ENCODE peak calls at places on chromosomes 4 and X, in six cellular contexts. One of them, this sample, is unnamed.

GRCh38 chr4:11418610-11419009 is 10.1 kb downstream of the HS3ST1 start:
- DNase-seq in tibial nerve: no peak
- DNase-seq in Ammon's horn: no peak
- DNase-seq in amniotic stem cell: no peak
- DNase-seq in CD4-positive, alpha-beta T cell: no peak
- DNase-seq in activated gamma-delta T cell treated with Interleukin-2 at 50 U/mL for 16 hours: no peak
- DNase-seq in this sample: peak

GRCh38 chrX:68433155-68433980 is at the start of gene OPHN1:
- DNase-seq in tibial nerve: peak
- DNase-seq in amniotic stem cell: peak
- DNase-seq in CD4-positive, alpha-beta T cell: no peak
- DNase-seq in activated gamma-delta T cell treated with Interleukin-2 at 50 U/mL for 16 hours: no peak
- DNase-seq in Ammon's horn: peak
- DNase-seq in this sample: peak

GRCh38 chrX:68823413-68824151 is 5.2 kb upstream of the EFNB1 start:
- DNase-seq in CD4-positive, alpha-beta T cell: no peak
- DNase-seq in activated gamma-delta T cell treated with Interleukin-2 at 50 U/mL for 16 hours: no peak
- DNase-seq in amniotic stem cell: no peak
- DNase-seq in tibial nerve: no peak
- DNase-seq in Ammon's horn: no peak
- DNase-seq in this sample: no peak

GRCh38 chr4:81565137-81565870 is 93.6 kb upstream of the RASGEF1B start:
- DNase-seq in CD4-positive, alpha-beta T cell: no peak
- DNase-seq in amniotic stem cell: no peak
- DNase-seq in Ammon's horn: peak
- DNase-seq in tibial nerve: peak
- DNase-seq in activated gamma-delta T cell treated with Interleukin-2 at 50 U/mL for 16 hours: no peak
- DNase-seq in this sample: peak

GRCh38 chr4:29970626-29971025 is 749.5 kb upstream of the PCDH7 start:
- DNase-seq in Ammon's horn: no peak
- DNase-seq in tibial nerve: no peak
- DNase-seq in CD4-positive, alpha-beta T cell: no peak
- DNase-seq in amniotic stem cell: no peak
- DNase-seq in activated gamma-delta T cell treated with Interleukin-2 at 50 U/mL for 16 hours: no peak
- DNase-seq in this sample: no peak

GRCh38 chrX:48698306-48698705 is 1.8 kb downstream of the SUV39H1 start:
- DNase-seq in amniotic stem cell: no peak
- DNase-seq in tibial nerve: no peak
- DNase-seq in CD4-positive, alpha-beta T cell: no peak
- DNase-seq in Ammon's horn: no peak
- DNase-seq in activated gamma-delta T cell treated with Interleukin-2 at 50 U/mL for 16 hours: no peak
- DNase-seq in this sample: no peak

GRCh38 chr4:156594619-156595018 is 377.0 kb downstream of the PDGFC start:
- DNase-seq in amniotic stem cell: no peak
- DNase-seq in activated gamma-delta T cell treated with Interleukin-2 at 50 U/mL for 16 hours: no peak
- DNase-seq in Ammon's horn: peak
- DNase-seq in CD4-positive, alpha-beta T cell: no peak
- DNase-seq in tibial nerve: peak
- DNase-seq in this sample: peak

GRCh38 chr4:86947494-86948120 is 12.8 kb downstream of the AFF1 start:
- DNase-seq in activated gamma-delta T cell treated with Interleukin-2 at 50 U/mL for 16 hours: no peak
- DNase-seq in Ammon's horn: no peak
- DNase-seq in CD4-positive, alpha-beta T cell: no peak
- DNase-seq in tibial nerve: no peak
- DNase-seq in amniotic stem cell: no peak
- DNase-seq in this sample: no peak

GRCh38 chrX:120287513-120288112 is 23.6 kb downstream of the TMEM255A start:
- DNase-seq in tibial nerve: no peak
- DNase-seq in activated gamma-delta T cell treated with Interleukin-2 at 50 U/mL for 16 hours: no peak
- DNase-seq in amniotic stem cell: no peak
- DNase-seq in CD4-positive, alpha-beta T cell: no peak
- DNase-seq in Ammon's horn: no peak
- DNase-seq in this sample: no peak

GRCh38 chrX:10050481-10050880 is 83.3 kb downstream of the CLDN34 start:
- DNase-seq in amniotic stem cell: no peak
- DNase-seq in CD4-positive, alpha-beta T cell: no peak
- DNase-seq in tibial nerve: no peak
- DNase-seq in Ammon's horn: no peak
- DNase-seq in activated gamma-delta T cell treated with Interleukin-2 at 50 U/mL for 16 hours: no peak
- DNase-seq in this sample: no peak

GRCh38 chr4:138175337-138175794 is 66.8 kb downstream of the SLC7A11 start:
- DNase-seq in CD4-positive, alpha-beta T cell: no peak
- DNase-seq in amniotic stem cell: no peak
- DNase-seq in tibial nerve: no peak
- DNase-seq in activated gamma-delta T cell treated with Interleukin-2 at 50 U/mL for 16 hours: no peak
- DNase-seq in Ammon's horn: no peak
- DNase-seq in this sample: no peak

GRCh38 chr4:99723555-99724450 is 66.2 kb upstream of the C4orf54 start:
- DNase-seq in activated gamma-delta T cell treated with Interleukin-2 at 50 U/mL for 16 hours: no peak
- DNase-seq in Ammon's horn: peak
- DNase-seq in amniotic stem cell: no peak
- DNase-seq in tibial nerve: no peak
- DNase-seq in CD4-positive, alpha-beta T cell: no peak
- DNase-seq in this sample: no peak

GRCh38 chr4:121041307-121042090 is 30.8 kb downstream of the NDNF start:
- DNase-seq in activated gamma-delta T cell treated with Interleukin-2 at 50 U/mL for 16 hours: no peak
- DNase-seq in CD4-positive, alpha-beta T cell: no peak
- DNase-seq in tibial nerve: no peak
- DNase-seq in Ammon's horn: no peak
- DNase-seq in amniotic stem cell: no peak
- DNase-seq in this sample: no peak

GRCh38 chr4:119628281-119629141 is at the start of gene PDE5A:
- DNase-seq in Ammon's horn: peak
- DNase-seq in tibial nerve: peak
- DNase-seq in activated gamma-delta T cell treated with Interleukin-2 at 50 U/mL for 16 hours: peak
- DNase-seq in amniotic stem cell: peak
- DNase-seq in CD4-positive, alpha-beta T cell: peak
- DNase-seq in this sample: peak

GRCh38 chrX:130563476-130563875 is 161.7 kb downstream of the RBMX2 start:
- DNase-seq in amniotic stem cell: no peak
- DNase-seq in activated gamma-delta T cell treated with Interleukin-2 at 50 U/mL for 16 hours: no peak
- DNase-seq in Ammon's horn: no peak
- DNase-seq in tibial nerve: no peak
- DNase-seq in CD4-positive, alpha-beta T cell: no peak
- DNase-seq in this sample: no peak

GRCh38 chr4:98720871-98721480 is 62.6 kb upstream of the TSPAN5 start:
- DNase-seq in tibial nerve: no peak
- DNase-seq in amniotic stem cell: no peak
- DNase-seq in activated gamma-delta T cell treated with Interleukin-2 at 50 U/mL for 16 hours: no peak
- DNase-seq in Ammon's horn: no peak
- DNase-seq in CD4-positive, alpha-beta T cell: no peak
- DNase-seq in this sample: no peak

GRCh38 chrX:29872831-29873230 is 342.5 kb upstream of the MAGEB2 start:
- DNase-seq in CD4-positive, alpha-beta T cell: no peak
- DNase-seq in activated gamma-delta T cell treated with Interleukin-2 at 50 U/mL for 16 hours: no peak
- DNase-seq in Ammon's horn: peak
- DNase-seq in amniotic stem cell: no peak
- DNase-seq in tibial nerve: no peak
- DNase-seq in this sample: no peak

GRCh38 chr4:112036881-112037280 is 108.4 kb upstream of the FAM241A start:
- DNase-seq in activated gamma-delta T cell treated with Interleukin-2 at 50 U/mL for 16 hours: no peak
- DNase-seq in amniotic stem cell: no peak
- DNase-seq in tibial nerve: no peak
- DNase-seq in Ammon's horn: no peak
- DNase-seq in CD4-positive, alpha-beta T cell: no peak
- DNase-seq in this sample: no peak

GRCh38 chrX:97563531-97564133 is 679.9 kb downstream of the RPA4 start:
- DNase-seq in activated gamma-delta T cell treated with Interleukin-2 at 50 U/mL for 16 hours: peak
- DNase-seq in Ammon's horn: peak
- DNase-seq in tibial nerve: peak
- DNase-seq in CD4-positive, alpha-beta T cell: peak
- DNase-seq in amniotic stem cell: no peak
- DNase-seq in this sample: no peak

GRCh38 chrX:2632533-2633504 is 58.3 kb upstream of the CD99 start:
- DNase-seq in tibial nerve: no peak
- DNase-seq in amniotic stem cell: no peak
- DNase-seq in Ammon's horn: no peak
- DNase-seq in CD4-positive, alpha-beta T cell: no peak
- DNase-seq in activated gamma-delta T cell treated with Interleukin-2 at 50 U/mL for 16 hours: no peak
- DNase-seq in this sample: no peak

GRCh38 chrX:134603806-134604700 is 54.2 kb downstream of the PLAC1 start:
- DNase-seq in activated gamma-delta T cell treated with Interleukin-2 at 50 U/mL for 16 hours: no peak
- DNase-seq in Ammon's horn: no peak
- DNase-seq in tibial nerve: peak
- DNase-seq in CD4-positive, alpha-beta T cell: no peak
- DNase-seq in amniotic stem cell: no peak
- DNase-seq in this sample: no peak

GRCh38 chrX:155086202-155086840 is 15.0 kb downstream of the BRCC3 start:
- DNase-seq in Ammon's horn: no peak
- DNase-seq in amniotic stem cell: no peak
- DNase-seq in tibial nerve: peak
- DNase-seq in CD4-positive, alpha-beta T cell: peak
- DNase-seq in activated gamma-delta T cell treated with Interleukin-2 at 50 U/mL for 16 hours: peak
- DNase-seq in this sample: no peak

GRCh38 chr4:188332265-188332664 is 193.0 kb downstream of the TRIML1 start:
- DNase-seq in activated gamma-delta T cell treated with Interleukin-2 at 50 U/mL for 16 hours: no peak
- DNase-seq in Ammon's horn: no peak
- DNase-seq in tibial nerve: no peak
- DNase-seq in CD4-positive, alpha-beta T cell: no peak
- DNase-seq in amniotic stem cell: no peak
- DNase-seq in this sample: no peak

GRCh38 chr4:61201562-61202099 is 1.5 kb downstream of the ADGRL3 start:
- DNase-seq in Ammon's horn: no peak
- DNase-seq in activated gamma-delta T cell treated with Interleukin-2 at 50 U/mL for 16 hours: no peak
- DNase-seq in CD4-positive, alpha-beta T cell: no peak
- DNase-seq in tibial nerve: no peak
- DNase-seq in amniotic stem cell: no peak
- DNase-seq in this sample: peak

GRCh38 chr4:8835521-8836365 is 35.9 kb downstream of the HMX1 start:
- DNase-seq in tibial nerve: no peak
- DNase-seq in amniotic stem cell: no peak
- DNase-seq in CD4-positive, alpha-beta T cell: no peak
- DNase-seq in activated gamma-delta T cell treated with Interleukin-2 at 50 U/mL for 16 hours: no peak
- DNase-seq in Ammon's horn: no peak
- DNase-seq in this sample: no peak

This sample was measured in cerebellum.